ENCODE peak calls at places on chromosomes 3 and 15, in seven cellular contexts. L, O, Q, E, F, C and X are unnamed samples.

GRCh38 chr15:57640935-57641682 is 49.4 kb downstream of the MYZAP start:
- DNase-seq in L (peak), O (peak), Q (peak), E (peak), F (no peak), C (no peak), X (peak)

GRCh38 chr15:101445562-101446526 is 43.7 kb downstream of the PCSK6 start:
- DNase-seq in L (peak), O (no peak), Q (peak), E (peak), F (no peak), C (no peak), X (peak)

GRCh38 chr3:16239082-16239770 is 25.5 kb downstream of the DPH3 start:
- DNase-seq in L (no peak), O (no peak), Q (no peak), E (no peak), F (no peak), C (no peak), X (no peak)

GRCh38 chr3:128360243-128360642 is 106.4 kb downstream of the DNAJB8 start:
- DNase-seq in L (peak), O (no peak), Q (no peak), E (peak), F (no peak), C (no peak), X (no peak)

GRCh38 chr15:75431682-75432081 is 19.8 kb downstream of the SIN3A start:
- DNase-seq in L (peak), O (no peak), Q (peak), E (no peak), F (no peak), C (no peak), X (no peak)

GRCh38 chr15:48058371-48058770 is 62.4 kb upstream of the SLC24A5 start:
- DNase-seq in L (no peak), O (no peak), Q (no peak), E (no peak), F (no peak), C (no peak), X (no peak)

GRCh38 chr3:185024966-185025365 is 127.9 kb downstream of the C3orf70 start:
- DNase-seq in L (peak), O (no peak), Q (no peak), E (no peak), F (no peak), C (no peak), X (no peak)

GRCh38 chr3:107269081-107269480 is 108.2 kb upstream of the CCDC54 start:
- DNase-seq in L (no peak), O (no peak), Q (no peak), E (no peak), F (no peak), C (no peak), X (no peak)

GRCh38 chr3:113557374-113557773 is 25.0 kb downstream of the SIDT1 start:
- DNase-seq in L (peak), O (peak), Q (peak), E (peak), F (no peak), C (no peak), X (no peak)

GRCh38 chr3:16460886-16461285 is 52.6 kb downstream of the RFTN1 start:
- DNase-seq in L (no peak), O (no peak), Q (no peak), E (no peak), F (no peak), C (no peak), X (no peak)

GRCh38 chr15:59298255-59298856 is 74.3 kb downstream of the MYO1E start:
- DNase-seq in L (no peak), O (peak), Q (no peak), E (peak), F (no peak), C (no peak), X (no peak)

GRCh38 chr15:73081321-73081958 is 29.2 kb downstream of the NEO1 start:
- DNase-seq in L (peak), O (peak), Q (peak), E (peak), F (no peak), C (peak), X (peak)

GRCh38 chr3:195250473-195251251 is 20.3 kb downstream of the XXYLT1 start:
- DNase-seq in L (peak), O (no peak), Q (peak), E (peak), F (no peak), C (peak), X (no peak)

GRCh38 chr3:149277338-149277813 is 55.7 kb upstream of the CP start:
- DNase-seq in L (peak), O (peak), Q (peak), E (peak), F (no peak), C (peak), X (peak)

GRCh38 chr15:29242466-29243242 is 27.0 kb downstream of the NSMCE3 start:
- DNase-seq in L (peak), O (no peak), Q (peak), E (no peak), F (no peak), C (no peak), X (no peak)

GRCh38 chr3:153829596-153830170 is 291.5 kb upstream of the ARHGEF26 start:
- DNase-seq in L (no peak), O (peak), Q (peak), E (peak), F (no peak), C (no peak), X (no peak)

GRCh38 chr15:61057830-61058529 is 171.1 kb downstream of the RORA start:
- DNase-seq in L (no peak), O (no peak), Q (no peak), E (no peak), F (no peak), C (no peak), X (no peak)

GRCh38 chr3:63364909-63365308 is 86.8 kb downstream of the SYNPR start:
- DNase-seq in L (no peak), O (no peak), Q (peak), E (no peak), F (no peak), C (no peak), X (no peak)

GRCh38 chr3:155553800-155554199 is 191.1 kb downstream of the PLCH1 start:
- DNase-seq in L (no peak), O (peak), Q (no peak), E (no peak), F (no peak), C (no peak), X (no peak)

GRCh38 chr3:88151358-88151757 is 1.6 kb downstream of the C3orf38 start:
- DNase-seq in L (no peak), O (no peak), Q (peak), E (peak), F (no peak), C (no peak), X (no peak)

GRCh38 chr3:163490119-163490518 is 1588.2 kb downstream of the SI start:
- DNase-seq in L (peak), O (peak), Q (peak), E (peak), F (no peak), C (peak), X (no peak)

GRCh38 chr3:193732391-193732790 is 139.4 kb downstream of the OPA1 start:
- DNase-seq in L (no peak), O (peak), Q (peak), E (peak), F (no peak), C (no peak), X (no peak)

GRCh38 chr3:68985391-68985790 is 28.1 kb downstream of the EOGT start:
- DNase-seq in L (peak), O (no peak), Q (peak), E (no peak), F (no peak), C (no peak), X (no peak)

GRCh38 chr3:52194541-52195296 is 3.2 kb upstream of the ALAS1 start:
- DNase-seq in L (peak), O (no peak), Q (peak), E (no peak), F (no peak), C (peak), X (no peak)

GRCh38 chr15:55661431-55661830 is 73.3 kb upstream of the PYGO1 start:
- DNase-seq in L (peak), O (no peak), Q (peak), E (peak), F (no peak), C (no peak), X (no peak)

GRCh38 chr3:15637131-15637951 is 35.8 kb downstream of the BTD start:
- DNase-seq in L (peak), O (no peak), Q (peak), E (no peak), F (no peak), C (no peak), X (no peak)

GRCh38 chr3:42247576-42248027 is 18.4 kb downstream of the CCK start:
- DNase-seq in L (peak), O (peak), Q (peak), E (peak), F (peak), C (peak), X (peak)

GRCh38 chr15:90481023-90481422 is 48.7 kb upstream of the CRTC3 start:
- DNase-seq in L (no peak), O (no peak), Q (peak), E (no peak), F (no peak), C (no peak), X (no peak)

GRCh38 chr3:141353652-141354495 is 14.4 kb upstream of the ZBTB38 start:
- DNase-seq in L (peak), O (no peak), Q (peak), E (no peak), F (no peak), C (no peak), X (no peak)

GRCh38 chr3:138242466-138242865 is 55.4 kb downstream of the ARMC8 start:
- DNase-seq in L (no peak), O (no peak), Q (no peak), E (no peak), F (no peak), C (no peak), X (no peak)

GRCh38 chr3:21942328-21942727 is 191.3 kb upstream of the ZNF385D start:
- DNase-seq in L (peak), O (no peak), Q (peak), E (peak), F (no peak), C (no peak), X (no peak)

GRCh38 chr3:52063026-52063723 is 6.8 kb upstream of the DUSP7 start:
- DNase-seq in L (no peak), O (no peak), Q (no peak), E (no peak), F (no peak), C (no peak), X (no peak)

GRCh38 chr15:92051726-92052125 is 198.2 kb downstream of the SLCO3A1 start:
- DNase-seq in L (no peak), O (no peak), Q (no peak), E (no peak), F (no peak), C (no peak), X (no peak)

GRCh38 chr15:93231994-93232393 is 143.0 kb upstream of the RGMA start:
- DNase-seq in L (no peak), O (no peak), Q (no peak), E (no peak), F (no peak), C (no peak), X (no peak)

GRCh38 chr15:101489236-101489632 is 273 bp downstream of the PCSK6 start:
- DNase-seq in L (peak), O (no peak), Q (peak), E (peak), F (no peak), C (peak), X (peak)